ENCODE peak calls at places on chromosomes 3 and 15, in ten cellular contexts. H is neural progenitor cell; C is stimulated activated CD4-positive, alpha-beta T cell treated with anti-CD3 and anti-CD28 coated beads, Interleukin-1b, Interleukin-23, amount 100 ng/mL, for 4 hours; K is NCI-H1694 treated with DMSO at 0.1 percent for 48 hours; P is cerebellum; V is DMS 273 treated with DMSO at 0.1 percent for 48 hours; B is central memory CD4-positive, alpha-beta T cell; D is NCI-H1436 treated with DMSO at 0.1 percent for 48 hours; U is COR-L47; E is Calu3. X is an unnamed sample.

GRCh38 chr3:72155391-72156064 is 370.6 kb upstream of the PROK2 start:
- DNase-seq in H (no peak), C (no peak), K (peak), U (no peak), P (no peak), B (no peak), E (no peak), V (peak), D (no peak), X (no peak)

GRCh38 chr3:45224824-45225464 is 1.1 kb downstream of the TMEM158 start:
- DNase-seq in U (peak), B (no peak), V (no peak), K (no peak), P (peak), H (peak), C (peak), E (peak), D (no peak), X (peak)

GRCh38 chr3:55724407-55724784 is 237.3 kb upstream of the WNT5A start:
- DNase-seq in H (no peak), E (no peak), D (no peak), U (no peak), K (no peak), V (no peak), B (no peak), C (no peak), P (no peak), X (no peak)

GRCh38 chr3:13700362-13700761 is 151.4 kb downstream of the FBLN2 start:
- DNase-seq in K (no peak), U (no peak), H (peak), E (no peak), P (no peak), V (no peak), D (no peak), C (no peak), B (no peak), X (no peak)

GRCh38 chr3:160643994-160644393 is 33.0 kb upstream of the ARL14 start:
- DNase-seq in H (peak), C (no peak), E (no peak), D (no peak), V (peak), U (no peak), K (no peak), P (no peak), B (no peak), X (peak)

GRCh38 chr3:48399387-48400172 is 27.6 kb downstream of the FBXW12 start:
- DNase-seq in P (no peak), D (no peak), E (no peak), B (no peak), H (no peak), U (no peak), K (no peak), V (no peak), C (no peak), X (no peak)

GRCh38 chr3:46483799-46484198 is 14.0 kb upstream of the RTP3 start:
- DNase-seq in C (no peak), P (no peak), V (no peak), K (no peak), U (no peak), D (no peak), B (no peak), H (no peak), E (no peak), X (no peak)

GRCh38 chr3:95813261-95813660 is 1001.1 kb upstream of the EPHA6 start:
- DNase-seq in V (no peak), D (no peak), H (no peak), E (no peak), K (no peak), B (no peak), P (no peak), C (no peak), U (no peak), X (no peak)

GRCh38 chr15:73239564-73240208 is 129.1 kb downstream of the HCN4 start:
- DNase-seq in B (no peak), V (no peak), U (no peak), H (peak), E (no peak), D (no peak), P (no peak), C (no peak), K (peak), X (no peak)

GRCh38 chr3:40994611-40995010 is 204.7 kb upstream of the CTNNB1 start:
- DNase-seq in D (no peak), C (no peak), V (no peak), K (no peak), E (no peak), U (no peak), H (no peak), P (no peak), B (no peak), X (no peak)

GRCh38 chr3:130529816-130530215 is 12.8 kb downstream of the COL6A6 start:
- DNase-seq in H (no peak), C (no peak), B (no peak), V (no peak), D (no peak), U (no peak), K (no peak), P (no peak), E (no peak), X (no peak)

GRCh38 chr15:87527416-87527815 is 729.1 kb downstream of the NTRK3 start:
- DNase-seq in B (no peak), V (no peak), D (no peak), U (no peak), E (no peak), C (no peak), H (no peak), P (no peak), K (no peak), X (no peak)

GRCh38 chr3:8662594-8662993 is 18.0 kb upstream of the SSUH2 start:
- DNase-seq in H (no peak), V (no peak), C (no peak), P (no peak), E (no peak), K (no peak), D (no peak), B (no peak), U (no peak), X (no peak)

GRCh38 chr3:98433764-98434163 is 29.2 kb upstream of the OR5K1 start:
- DNase-seq in E (no peak), V (no peak), B (no peak), H (no peak), K (no peak), C (no peak), U (no peak), D (no peak), P (no peak), X (no peak)

GRCh38 chr3:34200576-34200975 is 402.1 kb downstream of the PDCD6IP start:
- DNase-seq in H (no peak), P (no peak), D (no peak), C (no peak), V (no peak), U (no peak), E (no peak), B (no peak), K (no peak), X (peak)

GRCh38 chr3:190446492-190447301 is 3.0 kb downstream of the TMEM207 start:
- DNase-seq in B (peak), U (no peak), V (no peak), H (no peak), C (no peak), K (no peak), E (no peak), D (no peak), P (no peak), X (peak)

GRCh38 chr3:187767266-187768032 is 22.2 kb upstream of the BCL6 start:
- DNase-seq in P (no peak), V (no peak), E (no peak), K (no peak), C (no peak), D (no peak), H (no peak), B (no peak), U (no peak), X (no peak)

GRCh38 chr15:74790080-74790916 is 8.4 kb downstream of the CSK start:
- DNase-seq in E (peak), V (no peak), D (no peak), P (peak), C (no peak), U (no peak), K (no peak), B (no peak), H (no peak), X (no peak)